ENCODE peak calls at places on chromosome 17, in nine cellular contexts. One of them, this sample, is unnamed.

GRCh38 chr17:4175921-4176802 is 33.2 kb downstream of the CYB5D2 start:
- DNase-seq in BE2C: no peak
- DNase-seq in right atrium auricular region: no peak
- DNase-seq in CD4-positive, alpha-beta memory T cell: peak; percentile 63
- DNase-seq in PC-3: no peak
- DNase-seq in lower lobe of right lung: no peak
- DNase-seq in left ventricle myocardium inferior: no peak
- DNase-seq in mammary epithelial cell: no peak
- DNase-seq in cardiac muscle cell: peak; percentile 53
- DNase-seq in this sample: no peak

GRCh38 chr17:72432143-72432604 is 311.4 kb downstream of the SOX9 start:
- DNase-seq in lower lobe of right lung: no peak
- DNase-seq in PC-3: no peak
- DNase-seq in BE2C: peak; percentile 78
- DNase-seq in CD4-positive, alpha-beta memory T cell: no peak
- DNase-seq in cardiac muscle cell: no peak
- DNase-seq in right atrium auricular region: no peak
- DNase-seq in left ventricle myocardium inferior: no peak
- DNase-seq in mammary epithelial cell: no peak
- DNase-seq in this sample: no peak

GRCh38 chr17:75627094-75627493 is 6.1 kb upstream of the SMIM5 start:
- DNase-seq in CD4-positive, alpha-beta memory T cell: no peak
- DNase-seq in mammary epithelial cell: no peak
- DNase-seq in right atrium auricular region: no peak
- DNase-seq in left ventricle myocardium inferior: no peak
- DNase-seq in cardiac muscle cell: no peak
- DNase-seq in PC-3: no peak
- DNase-seq in BE2C: no peak
- DNase-seq in lower lobe of right lung: no peak
- DNase-seq in this sample: no peak

GRCh38 chr17:28174352-28175046 is 132.0 kb downstream of the NLK start:
- DNase-seq in mammary epithelial cell: peak; percentile 29
- DNase-seq in BE2C: no peak
- DNase-seq in cardiac muscle cell: peak; percentile 26
- DNase-seq in lower lobe of right lung: no peak
- DNase-seq in PC-3: peak; percentile 13
- DNase-seq in CD4-positive, alpha-beta memory T cell: peak; percentile 26
- DNase-seq in left ventricle myocardium inferior: no peak
- DNase-seq in right atrium auricular region: no peak
- DNase-seq in this sample: no peak

GRCh38 chr17:16934133-16934795 is 37.7 kb downstream of the TNFRSF13B start:
- DNase-seq in CD4-positive, alpha-beta memory T cell: no peak
- DNase-seq in lower lobe of right lung: no peak
- DNase-seq in mammary epithelial cell: no peak
- DNase-seq in left ventricle myocardium inferior: peak; percentile 7
- DNase-seq in BE2C: no peak
- DNase-seq in cardiac muscle cell: no peak
- DNase-seq in right atrium auricular region: no peak
- DNase-seq in PC-3: no peak
- DNase-seq in this sample: no peak

GRCh38 chr17:53924530-53925455 is 102.1 kb downstream of the KIF2B start:
- DNase-seq in PC-3: no peak
- DNase-seq in left ventricle myocardium inferior: no peak
- DNase-seq in cardiac muscle cell: no peak
- DNase-seq in mammary epithelial cell: no peak
- DNase-seq in CD4-positive, alpha-beta memory T cell: no peak
- DNase-seq in lower lobe of right lung: no peak
- DNase-seq in BE2C: no peak
- DNase-seq in right atrium auricular region: no peak
- DNase-seq in this sample: no peak

GRCh38 chr17:63418540-63418939 is 27.6 kb downstream of the CYB561 start:
- DNase-seq in left ventricle myocardium inferior: no peak
- DNase-seq in CD4-positive, alpha-beta memory T cell: no peak
- DNase-seq in lower lobe of right lung: no peak
- DNase-seq in cardiac muscle cell: no peak
- DNase-seq in BE2C: no peak
- DNase-seq in mammary epithelial cell: no peak
- DNase-seq in PC-3: no peak
- DNase-seq in right atrium auricular region: no peak
- DNase-seq in this sample: no peak

GRCh38 chr17:81365148-81365600 is 30.1 kb upstream of the BAHCC1 start:
- DNase-seq in CD4-positive, alpha-beta memory T cell: no peak
- DNase-seq in lower lobe of right lung: peak; percentile 87
- DNase-seq in mammary epithelial cell: peak; percentile 82
- DNase-seq in PC-3: peak; percentile 92
- DNase-seq in BE2C: no peak
- DNase-seq in right atrium auricular region: peak; percentile 79
- DNase-seq in cardiac muscle cell: peak; percentile 81
- DNase-seq in left ventricle myocardium inferior: no peak
- DNase-seq in this sample: no peak

GRCh38 chr17:21125862-21126261 is 902 bp upstream of the DHRS7B start:
- DNase-seq in CD4-positive, alpha-beta memory T cell: peak; percentile 70
- DNase-seq in cardiac muscle cell: no peak
- DNase-seq in PC-3: no peak
- DNase-seq in lower lobe of right lung: no peak
- DNase-seq in right atrium auricular region: no peak
- DNase-seq in BE2C: no peak
- DNase-seq in mammary epithelial cell: no peak
- DNase-seq in left ventricle myocardium inferior: no peak
- DNase-seq in this sample: no peak

GRCh38 chr17:79836952-79837887 is 2.0 kb downstream of the CBX4 start:
- DNase-seq in BE2C: peak; percentile 60
- DNase-seq in CD4-positive, alpha-beta memory T cell: no peak
- DNase-seq in left ventricle myocardium inferior: peak; percentile 81
- DNase-seq in cardiac muscle cell: peak; percentile 78
- DNase-seq in mammary epithelial cell: peak; percentile 88
- DNase-seq in right atrium auricular region: peak; percentile 81
- DNase-seq in lower lobe of right lung: peak; percentile 94
- DNase-seq in PC-3: peak; percentile 93
- DNase-seq in this sample: no peak

GRCh38 chr17:77281024-77281903 is 140.5 kb downstream of the SEC14L1 start:
- DNase-seq in cardiac muscle cell: peak; percentile 77
- DNase-seq in CD4-positive, alpha-beta memory T cell: peak; percentile 78
- DNase-seq in mammary epithelial cell: peak; percentile 66
- DNase-seq in right atrium auricular region: no peak
- DNase-seq in lower lobe of right lung: peak; percentile 77
- DNase-seq in PC-3: peak; percentile 80
- DNase-seq in left ventricle myocardium inferior: peak; percentile 43
- DNase-seq in BE2C: peak; percentile 75
- DNase-seq in this sample: peak; percentile 76

GRCh38 chr17:74452027-74452840 is 14.2 kb upstream of the CD300A start:
- DNase-seq in CD4-positive, alpha-beta memory T cell: no peak
- DNase-seq in lower lobe of right lung: no peak
- DNase-seq in PC-3: no peak
- DNase-seq in BE2C: no peak
- DNase-seq in right atrium auricular region: peak; percentile 58
- DNase-seq in left ventricle myocardium inferior: no peak
- DNase-seq in cardiac muscle cell: no peak
- DNase-seq in mammary epithelial cell: no peak
- DNase-seq in this sample: no peak

GRCh38 chr17:17675925-17676534 is 5.2 kb upstream of the RAI1 start:
- DNase-seq in BE2C: no peak
- DNase-seq in PC-3: peak; percentile 46
- DNase-seq in cardiac muscle cell: no peak
- DNase-seq in right atrium auricular region: no peak
- DNase-seq in CD4-positive, alpha-beta memory T cell: peak; percentile 25
- DNase-seq in mammary epithelial cell: peak; percentile 99
- DNase-seq in lower lobe of right lung: no peak
- DNase-seq in left ventricle myocardium inferior: no peak
- DNase-seq in this sample: no peak

GRCh38 chr17:68993112-68993511 is 37.9 kb upstream of the ABCA8 start:
- DNase-seq in cardiac muscle cell: no peak
- DNase-seq in right atrium auricular region: no peak
- DNase-seq in left ventricle myocardium inferior: no peak
- DNase-seq in lower lobe of right lung: no peak
- DNase-seq in PC-3: peak; percentile 35
- DNase-seq in CD4-positive, alpha-beta memory T cell: no peak
- DNase-seq in BE2C: no peak
- DNase-seq in mammary epithelial cell: peak; percentile 47
- DNase-seq in this sample: peak; percentile 5

DNA sequence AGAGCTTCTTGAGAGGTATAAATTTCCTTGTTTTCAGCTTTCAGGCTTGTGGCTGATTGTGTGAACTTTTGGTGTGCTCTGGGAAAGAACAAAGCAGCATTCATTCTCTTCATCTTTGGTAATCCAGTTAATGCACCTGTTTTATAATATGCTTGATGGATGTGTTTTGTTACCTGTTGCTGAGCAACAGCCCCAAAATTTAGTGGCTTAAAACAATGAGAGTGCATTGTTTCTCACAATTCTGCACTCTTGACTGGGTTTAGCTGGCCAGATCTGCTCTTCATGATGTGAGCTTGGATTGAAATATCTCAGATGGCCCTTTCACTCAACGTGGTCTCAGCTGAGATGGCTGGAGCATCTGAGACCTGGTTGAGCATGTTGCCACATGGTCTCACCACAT is 58.7 kb upstream of the NOL11 start:
- DNase-seq in cardiac muscle cell: no peak
- DNase-seq in lower lobe of right lung: no peak
- DNase-seq in left ventricle myocardium inferior: no peak
- DNase-seq in BE2C: no peak
- DNase-seq in CD4-positive, alpha-beta memory T cell: no peak
- DNase-seq in mammary epithelial cell: no peak
- DNase-seq in right atrium auricular region: no peak
- DNase-seq in PC-3: no peak
- DNase-seq in this sample: no peak
- H3K9me3 ChIP-seq in cardiac muscle cell: no peaks in the 10 kb centered on the region
- H3K9me3 ChIP-seq in lower lobe of right lung: no peaks in the 10 kb centered on the region
- H3K9me3 ChIP-seq in left ventricle myocardium inferior: peaks cover 20% of the 10 kb centered on the region
- H3K9me3 ChIP-seq in BE2C: no peaks in the 10 kb centered on the region
- H3K9me3 ChIP-seq in CD4-positive, alpha-beta memory T cell: no peaks in the 10 kb centered on the region
- H3K9me3 ChIP-seq in mammary epithelial cell: no peaks in the 10 kb centered on the region
- H3K9me3 ChIP-seq in right atrium auricular region: peaks cover 6% of the 10 kb centered on the region
- H3K9me3 ChIP-seq in PC-3: peaks cover 3% of the 10 kb centered on the region
- H3K9me3 ChIP-seq in this sample: peaks cover 3% of the 10 kb centered on the region

GRCh38 chr17:29585080-29585751 is 4.2 kb downstream of the GIT1 start:
- DNase-seq in mammary epithelial cell: no peak
- DNase-seq in right atrium auricular region: no peak
- DNase-seq in left ventricle myocardium inferior: no peak
- DNase-seq in CD4-positive, alpha-beta memory T cell: peak; percentile 21
- DNase-seq in cardiac muscle cell: no peak
- DNase-seq in lower lobe of right lung: peak; percentile 51
- DNase-seq in BE2C: no peak
- DNase-seq in PC-3: no peak
- DNase-seq in this sample: no peak

GRCh38 chr17:29582767-29583166 is 6.7 kb downstream of the GIT1 start:
- DNase-seq in BE2C: no peak
- DNase-seq in PC-3: no peak
- DNase-seq in mammary epithelial cell: no peak
- DNase-seq in CD4-positive, alpha-beta memory T cell: no peak
- DNase-seq in lower lobe of right lung: no peak
- DNase-seq in cardiac muscle cell: no peak
- DNase-seq in right atrium auricular region: no peak
- DNase-seq in left ventricle myocardium inferior: no peak
- DNase-seq in this sample: no peak

GRCh38 chr17:29584452-29585079 is 4.9 kb downstream of the GIT1 start:
- DNase-seq in lower lobe of right lung: peak; percentile 48
- DNase-seq in left ventricle myocardium inferior: peak; percentile 55
- DNase-seq in cardiac muscle cell: no peak
- DNase-seq in PC-3: no peak
- DNase-seq in CD4-positive, alpha-beta memory T cell: no peak
- DNase-seq in right atrium auricular region: no peak
- DNase-seq in mammary epithelial cell: no peak
- DNase-seq in BE2C: no peak
- DNase-seq in this sample: no peak

GRCh38 chr17:29582254-29582765 is 7.1 kb downstream of the GIT1 start:
- DNase-seq in lower lobe of right lung: no peak
- DNase-seq in CD4-positive, alpha-beta memory T cell: no peak
- DNase-seq in left ventricle myocardium inferior: no peak
- DNase-seq in cardiac muscle cell: no peak
- DNase-seq in mammary epithelial cell: no peak
- DNase-seq in BE2C: no peak
- DNase-seq in PC-3: no peak
- DNase-seq in right atrium auricular region: no peak
- DNase-seq in this sample: no peak

DNA sequence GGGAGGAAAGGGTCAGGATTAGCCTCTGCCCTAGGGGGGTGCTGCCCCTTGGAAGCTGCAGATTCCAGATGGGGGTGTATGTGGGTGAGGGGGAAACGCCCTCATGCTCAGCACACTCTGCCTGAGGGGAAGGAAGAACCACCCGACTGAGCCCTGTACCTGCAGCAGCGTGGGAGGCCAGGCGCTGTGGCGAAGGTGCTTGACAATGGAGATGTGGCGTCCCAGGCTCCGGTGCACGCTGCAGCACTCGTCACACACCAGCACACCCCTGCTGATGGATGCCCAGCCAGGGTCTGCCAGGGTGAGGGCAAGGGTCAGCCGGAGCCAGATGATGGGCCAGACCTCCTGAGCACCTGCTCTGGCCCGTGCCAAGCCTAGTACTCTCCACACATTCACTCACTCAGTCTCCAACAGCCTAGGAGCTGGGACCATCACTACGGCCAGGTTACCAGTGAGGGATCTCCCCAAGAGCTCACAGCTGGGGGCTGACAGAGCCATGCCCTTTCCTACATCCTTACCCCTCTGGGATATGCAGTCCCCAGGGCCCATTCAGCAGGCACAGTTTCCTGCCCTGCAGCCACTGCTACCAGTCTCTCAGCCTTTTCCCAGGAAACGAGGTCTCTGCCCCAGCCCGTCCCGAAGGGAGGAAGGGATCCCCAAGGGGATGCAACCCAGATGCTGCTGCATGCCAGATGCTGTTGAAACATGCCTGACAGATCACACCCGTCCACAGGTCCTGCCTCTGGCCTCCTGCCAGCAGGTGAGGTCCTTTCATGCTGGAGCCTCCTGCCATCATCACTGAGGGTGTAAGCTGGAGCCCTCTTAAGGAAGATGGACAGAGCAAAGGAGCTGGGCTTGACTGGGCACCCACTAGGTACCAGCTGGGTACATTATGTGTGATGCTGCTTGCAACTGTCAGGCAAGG is 5.9 kb downstream of the GIT1 start:
- DNase-seq in lower lobe of right lung: peak; percentile 46
- DNase-seq in CD4-positive, alpha-beta memory T cell: no peak
- DNase-seq in right atrium auricular region: no peak
- DNase-seq in PC-3: no peak
- DNase-seq in cardiac muscle cell: no peak
- DNase-seq in left ventricle myocardium inferior: peak; percentile 16
- DNase-seq in mammary epithelial cell: peak; percentile 91
- DNase-seq in BE2C: no peak
- DNase-seq in this sample: no peak
- H3K9me3 ChIP-seq in lower lobe of right lung: no peaks in the 10 kb centered on the region
- H3K9me3 ChIP-seq in CD4-positive, alpha-beta memory T cell: no peaks in the 10 kb centered on the region
- H3K9me3 ChIP-seq in right atrium auricular region: no peaks in the 10 kb centered on the region
- H3K9me3 ChIP-seq in PC-3: no peaks in the 10 kb centered on the region
- H3K9me3 ChIP-seq in cardiac muscle cell: no peaks in the 10 kb centered on the region
- H3K9me3 ChIP-seq in left ventricle myocardium inferior: no peaks in the 10 kb centered on the region
- H3K9me3 ChIP-seq in mammary epithelial cell: no peaks in the 10 kb centered on the region
- H3K9me3 ChIP-seq in BE2C: no peaks in the 10 kb centered on the region
- H3K9me3 ChIP-seq in this sample: no peaks in the 10 kb centered on the region

GRCh38 chr17:50534979-50535326 is 2.4 kb downstream of the EPN3 start:
- DNase-seq in cardiac muscle cell: no peak
- DNase-seq in BE2C: no peak
- DNase-seq in lower lobe of right lung: no peak
- DNase-seq in PC-3: no peak
- DNase-seq in left ventricle myocardium inferior: no peak
- DNase-seq in CD4-positive, alpha-beta memory T cell: no peak
- DNase-seq in mammary epithelial cell: no peak
- DNase-seq in right atrium auricular region: no peak
- DNase-seq in this sample: no peak
- H3K9me3 ChIP-seq in cardiac muscle cell: no peaks in the 10 kb centered on the region
- H3K9me3 ChIP-seq in BE2C: no peaks in the 10 kb centered on the region
- H3K9me3 ChIP-seq in lower lobe of right lung: no peaks in the 10 kb centered on the region
- H3K9me3 ChIP-seq in PC-3: no peaks in the 10 kb centered on the region
- H3K9me3 ChIP-seq in left ventricle myocardium inferior: no peaks in the 10 kb centered on the region
- H3K9me3 ChIP-seq in CD4-positive, alpha-beta memory T cell: no peaks in the 10 kb centered on the region
- H3K9me3 ChIP-seq in mammary epithelial cell: no peaks in the 10 kb centered on the region
- H3K9me3 ChIP-seq in right atrium auricular region: no peaks in the 10 kb centered on the region
- H3K9me3 ChIP-seq in this sample: no peaks in the 10 kb centered on the region

GRCh38 chr17:52213451-52213850 is 54.9 kb upstream of the CA10 start:
- DNase-seq in PC-3: no peak
- DNase-seq in mammary epithelial cell: no peak
- DNase-seq in right atrium auricular region: no peak
- DNase-seq in left ventricle myocardium inferior: no peak
- DNase-seq in cardiac muscle cell: no peak
- DNase-seq in CD4-positive, alpha-beta memory T cell: no peak
- DNase-seq in BE2C: no peak
- DNase-seq in lower lobe of right lung: no peak
- DNase-seq in this sample: no peak
- H3K9me3 ChIP-seq in PC-3: peaks cover 13% of the 10 kb centered on the region
- H3K9me3 ChIP-seq in mammary epithelial cell: no peaks in the 10 kb centered on the region
- H3K9me3 ChIP-seq in right atrium auricular region: no peaks in the 10 kb centered on the region
- H3K9me3 ChIP-seq in left ventricle myocardium inferior: no peaks in the 10 kb centered on the region
- H3K9me3 ChIP-seq in cardiac muscle cell: no peaks in the 10 kb centered on the region
- H3K9me3 ChIP-seq in CD4-positive, alpha-beta memory T cell: no peaks in the 10 kb centered on the region
- H3K9me3 ChIP-seq in BE2C: no peaks in the 10 kb centered on the region
- H3K9me3 ChIP-seq in lower lobe of right lung: no peaks in the 10 kb centered on the region
- H3K9me3 ChIP-seq in this sample: no peaks in the 10 kb centered on the region

This sample was measured in MG63.